ENCODE peak calls at places on chromosomes 3 and 15, in seven cellular contexts. N is tibial artery, R is T follicular helper cell, X is AG04450, K is heart right ventricle, F is NCI-H748 treated with DMSO at 0.1 percent for 48 hours, C is ecto neural progenitor cell. T is an unnamed sample.

GRCh38 chr15:92050220-92050898 is 196.9 kb downstream of the SLCO3A1 start:
- DNase-seq in N (no peak), R (no peak), X (no peak), K (no peak), F (no peak), C (no peak), T (no peak)

GRCh38 chr3:113255854-113256615 is 44.7 kb downstream of the BOC start:
- DNase-seq in N (no peak), R (no peak), X (no peak), K (no peak), F (no peak), C (no peak), T (no peak)

GRCh38 chr3:126498936-126499335 is 18.6 kb downstream of the UROC1 start:
- DNase-seq in N (no peak), R (no peak), X (no peak), K (no peak), F (no peak), C (no peak), T (no peak)

GRCh38 chr15:67512140-67512539 is 8.8 kb upstream of the C15orf61 start:
- DNase-seq in N (no peak), R (no peak), X (no peak), K (no peak), F (peak), C (no peak), T (no peak)

GRCh38 chr15:49088996-49089395 is 42.8 kb upstream of the SECISBP2L start:
- DNase-seq in N (no peak), R (no peak), X (no peak), K (no peak), F (no peak), C (no peak), T (no peak)

GRCh38 chr15:91422704-91423254 is 322.7 kb downstream of the SV2B start:
- DNase-seq in N (no peak), R (no peak), X (no peak), K (no peak), F (no peak), C (no peak), T (no peak)

GRCh38 chr3:14139771-14140170 is 14.9 kb downstream of the TMEM43 start:
- DNase-seq in N (no peak), R (no peak), X (no peak), K (no peak), F (no peak), C (no peak), T (no peak)

GRCh38 chr15:66138096-66138783 is 115.3 kb downstream of the MEGF11 start:
- DNase-seq in N (no peak), R (no peak), X (no peak), K (peak), F (peak), C (no peak), T (no peak)

GRCh38 chr3:141240290-141241247 is 8.9 kb downstream of the PXYLP1 start:
- DNase-seq in N (no peak), R (no peak), X (no peak), K (no peak), F (no peak), C (no peak), T (no peak)

GRCh38 chr3:195578565-195578964 is 5.2 kb downstream of the APOD start:
- DNase-seq in N (no peak), R (no peak), X (no peak), K (no peak), F (no peak), C (no peak), T (no peak)

GRCh38 chr3:70970136-70970535 is 613.4 kb downstream of the FOXP1 start:
- DNase-seq in N (no peak), R (no peak), X (no peak), K (no peak), F (no peak), C (no peak), T (no peak)

GRCh38 chr3:195751584-195751983 is 30.8 kb downstream of the MUC20 start:
- DNase-seq in N (no peak), R (no peak), X (no peak), K (no peak), F (peak), C (no peak), T (no peak)

GRCh38 chr3:1251282-1252060 is 158.6 kb downstream of the CNTN6 start:
- DNase-seq in N (no peak), R (no peak), X (no peak), K (no peak), F (no peak), C (no peak), T (no peak)

GRCh38 chr3:124698030-124698770 is 32.1 kb upstream of the UMPS start:
- DNase-seq in N (no peak), R (no peak), X (no peak), K (no peak), F (no peak), C (no peak), T (no peak)

GRCh38 chr3:189903562-189904250 is 217.0 kb downstream of the P3H2 start:
- DNase-seq in N (no peak), R (no peak), X (no peak), K (no peak), F (no peak), C (no peak), T (no peak)

GRCh38 chr3:72401005-72401404 is 447.2 kb downstream of the SHQ1 start:
- DNase-seq in N (no peak), R (no peak), X (no peak), K (no peak), F (no peak), C (no peak), T (no peak)

GRCh38 chr3:112005091-112005672 is 6.5 kb downstream of the TAGLN3 start:
- DNase-seq in N (no peak), R (no peak), X (no peak), K (no peak), F (no peak), C (no peak), T (no peak)

GRCh38 chr3:165196577-165197561 is 685 bp upstream of the SLITRK3 start:
- DNase-seq in N (peak), R (no peak), X (no peak), K (no peak), F (peak), C (peak), T (peak)

GRCh38 chr15:96276438-96277210 is 53.9 kb upstream of the NR2F2 start:
- DNase-seq in N (no peak), R (no peak), X (peak), K (no peak), F (no peak), C (no peak), T (no peak)

GRCh38 chr15:48645558-48646330 is at the start of gene FBN1:
- DNase-seq in N (peak), R (no peak), X (peak), K (peak), F (no peak), C (peak), T (peak)

GRCh38 chr15:79977431-79977940 is 6.5 kb upstream of the BCL2A1 start:
- DNase-seq in N (no peak), R (no peak), X (no peak), K (peak), F (no peak), C (no peak), T (no peak)

GRCh38 chr15:48336940-48337339 is 5.7 kb downstream of the DUT start:
- DNase-seq in N (no peak), R (no peak), X (no peak), K (no peak), F (no peak), C (no peak), T (no peak)

GRCh38 chr3:118128886-118129285 is 905.8 kb downstream of the IGSF11 start:
- DNase-seq in N (no peak), R (no peak), X (peak), K (no peak), F (no peak), C (no peak), T (no peak)

GRCh38 chr3:54433846-54434245 is 311.5 kb downstream of the CACNA2D3 start:
- DNase-seq in N (no peak), R (no peak), X (no peak), K (no peak), F (no peak), C (peak), T (no peak)

T was measured in occipital lobe.